ENCODE peak calls at places on chromosome 1, in five cellular contexts. F is activated naive CD4-positive, alpha-beta T cell treated with anti-CD3 and anti-CD28 coated beads, Interleukin-2, amount 50 U/mL, for 16 hours; E is COR-L47; A is lung microvascular endothelial cell; V is NCI-H1092. I is an unnamed sample.

GRCh38 chr1:106465666-106466065 is 590.8 kb upstream of the PRMT6 start:
- DNase-seq in F (no peak), V (no peak), A (no peak), E (peak; percentile 5), I (no peak)

GRCh38 chr1:82625562-82625961 is 824.8 kb downstream of the ADGRL2 start:
- DNase-seq in E (no peak), A (peak; percentile 0), F (no peak), V (no peak), I (no peak)

GRCh38 chr1:74286414-74286813 is 51.2 kb downstream of the TNNI3K start:
- DNase-seq in E (no peak), F (no peak), A (no peak), V (no peak), I (no peak)

GRCh38 chr1:207908112-207908734 is 2.7 kb downstream of the CD34 start:
- DNase-seq in F (no peak), E (no peak), V (no peak), A (peak; percentile 35), I (no peak)

GRCh38 chr1:84504580-84505021 is 1.6 kb upstream of the SPATA1 start:
- DNase-seq in E (no peak), F (no peak), V (no peak), A (peak; percentile 7), I (no peak)

GRCh38 chr1:116711061-116711582 is 43.1 kb upstream of the CD2 start:
- DNase-seq in V (peak; percentile 43), E (peak; percentile 28), F (peak; percentile 23), A (no peak), I (peak; percentile 41)

GRCh38 chr1:95809391-95809790 is 575.4 kb downstream of the RWDD3 start:
- DNase-seq in A (no peak), F (no peak), E (no peak), V (no peak), I (no peak)

GRCh38 chr1:90810006-90810405 is 92.9 kb upstream of the BARHL2 start:
- DNase-seq in E (no peak), V (no peak), A (no peak), F (no peak), I (no peak)

GRCh38 chr1:68826861-68827260 is 330.0 kb upstream of the DEPDC1 start:
- DNase-seq in F (no peak), A (no peak), E (no peak), V (no peak), I (no peak)

GRCh38 chr1:199857103-199857502 is 170.4 kb upstream of the NR5A2 start:
- DNase-seq in V (no peak), A (no peak), F (no peak), E (no peak), I (no peak)